ENCODE peak calls at places on chromosomes 3 and 15, in nine cellular contexts. One of them, this sample, is unnamed.

GRCh38 chr3:197468866-197469382 is 86.8 kb downstream of the BDH1 start:
- DNase-seq in stimulated activated CD8-positive, alpha-beta memory T cell treated with anti-CD3 and anti-CD28 coated beads, Interleukin-4, amount 100 ng/mL, for 1 hour: no peak
- DNase-seq in amniotic stem cell: no peak
- DNase-seq in GM06990: no peak
- DNase-seq in tibial artery: no peak
- DNase-seq in NCI-H2171 treated with DMSO at 0.1 percent for 48 hours: no peak
- DNase-seq in HEK293T: no peak
- DNase-seq in AG08396: no peak
- DNase-seq in activated CD4-positive, alpha-beta T cell treated with anti-CD3 and anti-CD28 coated beads for 1 hour: no peak
- DNase-seq in this sample: no peak

GRCh38 chr3:156161172-156161571 is 40.8 kb downstream of the KCNAB1 start:
- DNase-seq in stimulated activated CD8-positive, alpha-beta memory T cell treated with anti-CD3 and anti-CD28 coated beads, Interleukin-4, amount 100 ng/mL, for 1 hour: no peak
- DNase-seq in amniotic stem cell: no peak
- DNase-seq in GM06990: no peak
- DNase-seq in tibial artery: no peak
- DNase-seq in NCI-H2171 treated with DMSO at 0.1 percent for 48 hours: no peak
- DNase-seq in HEK293T: peak
- DNase-seq in AG08396: no peak
- DNase-seq in activated CD4-positive, alpha-beta T cell treated with anti-CD3 and anti-CD28 coated beads for 1 hour: no peak
- DNase-seq in this sample: no peak

GRCh38 chr3:13525827-13526625 is 22.9 kb upstream of the FBLN2 start:
- DNase-seq in stimulated activated CD8-positive, alpha-beta memory T cell treated with anti-CD3 and anti-CD28 coated beads, Interleukin-4, amount 100 ng/mL, for 1 hour: no peak
- DNase-seq in amniotic stem cell: no peak
- DNase-seq in GM06990: no peak
- DNase-seq in tibial artery: no peak
- DNase-seq in NCI-H2171 treated with DMSO at 0.1 percent for 48 hours: no peak
- DNase-seq in HEK293T: no peak
- DNase-seq in AG08396: no peak
- DNase-seq in activated CD4-positive, alpha-beta T cell treated with anti-CD3 and anti-CD28 coated beads for 1 hour: no peak
- DNase-seq in this sample: no peak

GRCh38 chr3:2657408-2657807 is 452.8 kb downstream of the IL5RA start:
- DNase-seq in stimulated activated CD8-positive, alpha-beta memory T cell treated with anti-CD3 and anti-CD28 coated beads, Interleukin-4, amount 100 ng/mL, for 1 hour: no peak
- DNase-seq in amniotic stem cell: no peak
- DNase-seq in GM06990: no peak
- DNase-seq in tibial artery: no peak
- DNase-seq in NCI-H2171 treated with DMSO at 0.1 percent for 48 hours: no peak
- DNase-seq in HEK293T: no peak
- DNase-seq in AG08396: peak
- DNase-seq in activated CD4-positive, alpha-beta T cell treated with anti-CD3 and anti-CD28 coated beads for 1 hour: no peak
- DNase-seq in this sample: no peak

GRCh38 chr3:4644954-4645353 is 151.8 kb downstream of the ITPR1 start:
- DNase-seq in stimulated activated CD8-positive, alpha-beta memory T cell treated with anti-CD3 and anti-CD28 coated beads, Interleukin-4, amount 100 ng/mL, for 1 hour: no peak
- DNase-seq in amniotic stem cell: no peak
- DNase-seq in GM06990: no peak
- DNase-seq in tibial artery: no peak
- DNase-seq in NCI-H2171 treated with DMSO at 0.1 percent for 48 hours: no peak
- DNase-seq in HEK293T: no peak
- DNase-seq in AG08396: peak
- DNase-seq in activated CD4-positive, alpha-beta T cell treated with anti-CD3 and anti-CD28 coated beads for 1 hour: no peak
- DNase-seq in this sample: no peak

GRCh38 chr15:41258706-41259471 is 27.8 kb downstream of the CHP1 start:
- DNase-seq in stimulated activated CD8-positive, alpha-beta memory T cell treated with anti-CD3 and anti-CD28 coated beads, Interleukin-4, amount 100 ng/mL, for 1 hour: no peak
- DNase-seq in amniotic stem cell: no peak
- DNase-seq in GM06990: no peak
- DNase-seq in tibial artery: no peak
- DNase-seq in NCI-H2171 treated with DMSO at 0.1 percent for 48 hours: no peak
- DNase-seq in HEK293T: no peak
- DNase-seq in AG08396: peak
- DNase-seq in activated CD4-positive, alpha-beta T cell treated with anti-CD3 and anti-CD28 coated beads for 1 hour: no peak
- DNase-seq in this sample: no peak

GRCh38 chr3:104032283-104032682 is 1334.4 kb upstream of the ALCAM start:
- DNase-seq in stimulated activated CD8-positive, alpha-beta memory T cell treated with anti-CD3 and anti-CD28 coated beads, Interleukin-4, amount 100 ng/mL, for 1 hour: no peak
- DNase-seq in amniotic stem cell: peak
- DNase-seq in GM06990: no peak
- DNase-seq in tibial artery: no peak
- DNase-seq in NCI-H2171 treated with DMSO at 0.1 percent for 48 hours: no peak
- DNase-seq in HEK293T: no peak
- DNase-seq in AG08396: no peak
- DNase-seq in activated CD4-positive, alpha-beta T cell treated with anti-CD3 and anti-CD28 coated beads for 1 hour: no peak
- DNase-seq in this sample: no peak

GRCh38 chr3:88149146-88149515 is 628 bp upstream of the C3orf38 start:
- DNase-seq in stimulated activated CD8-positive, alpha-beta memory T cell treated with anti-CD3 and anti-CD28 coated beads, Interleukin-4, amount 100 ng/mL, for 1 hour: no peak
- DNase-seq in amniotic stem cell: no peak
- DNase-seq in GM06990: no peak
- DNase-seq in tibial artery: peak
- DNase-seq in NCI-H2171 treated with DMSO at 0.1 percent for 48 hours: peak
- DNase-seq in HEK293T: peak
- DNase-seq in AG08396: no peak
- DNase-seq in activated CD4-positive, alpha-beta T cell treated with anti-CD3 and anti-CD28 coated beads for 1 hour: no peak
- DNase-seq in this sample: no peak

GRCh38 chr3:42887084-42887483 is 11.4 kb upstream of the CYP8B1 start:
- DNase-seq in stimulated activated CD8-positive, alpha-beta memory T cell treated with anti-CD3 and anti-CD28 coated beads, Interleukin-4, amount 100 ng/mL, for 1 hour: no peak
- DNase-seq in amniotic stem cell: no peak
- DNase-seq in GM06990: no peak
- DNase-seq in tibial artery: no peak
- DNase-seq in NCI-H2171 treated with DMSO at 0.1 percent for 48 hours: no peak
- DNase-seq in HEK293T: no peak
- DNase-seq in AG08396: no peak
- DNase-seq in activated CD4-positive, alpha-beta T cell treated with anti-CD3 and anti-CD28 coated beads for 1 hour: no peak
- DNase-seq in this sample: no peak

GRCh38 chr3:122760457-122761271 is 33.0 kb downstream of the HSPBAP1 start:
- DNase-seq in stimulated activated CD8-positive, alpha-beta memory T cell treated with anti-CD3 and anti-CD28 coated beads, Interleukin-4, amount 100 ng/mL, for 1 hour: no peak
- DNase-seq in amniotic stem cell: no peak
- DNase-seq in GM06990: no peak
- DNase-seq in tibial artery: no peak
- DNase-seq in NCI-H2171 treated with DMSO at 0.1 percent for 48 hours: no peak
- DNase-seq in HEK293T: no peak
- DNase-seq in AG08396: no peak
- DNase-seq in activated CD4-positive, alpha-beta T cell treated with anti-CD3 and anti-CD28 coated beads for 1 hour: no peak
- DNase-seq in this sample: no peak

This sample was measured in dorsolateral prefrontal cortex.